ENCODE peak calls at places on chromosomes 3 and 15, in six cellular contexts. M is IMR-90, W is skeletal muscle cell, Q is esophagus squamous epithelium, B is mesendoderm, A is caudate nucleus. Y is an unnamed sample.

GRCh38 chr3:56291953-56292352 is 176.3 kb downstream of the ERC2 start:
- DNase-seq in M (no peak), Q (no peak), B (no peak), A (no peak), W (no peak), Y (no peak)

GRCh38 chr3:195766671-195767070 is 45.1 kb downstream of the MUC4 start:
- DNase-seq in W (no peak), A (no peak), B (no peak), M (no peak), Q (no peak), Y (no peak)

GRCh38 chr15:31005660-31006059 is 14.2 kb upstream of the MTMR10 start:
- DNase-seq in M (no peak), B (no peak), A (no peak), W (no peak), Q (no peak), Y (no peak)

GRCh38 chr3:14984581-14985113 is 37.3 kb downstream of the NR2C2 start:
- DNase-seq in M (no peak), B (no peak), Q (no peak), W (no peak), A (no peak), Y (no peak)

GRCh38 chr3:61802772-61803171 is 241.4 kb downstream of the PTPRG start:
- DNase-seq in W (no peak), A (no peak), B (no peak), Q (no peak), M (no peak), Y (no peak)

GRCh38 chr3:70021267-70021666 is 21.7 kb downstream of the SAMMSON start:
- DNase-seq in M (no peak), A (no peak), W (no peak), B (no peak), Q (no peak), Y (no peak)

GRCh38 chr3:170792511-170792910 is 77.5 kb downstream of the RPL22L1 start:
- DNase-seq in W (no peak), Q (no peak), M (peak), B (no peak), A (no peak), Y (peak)

GRCh38 chr3:169389925-169390253 is 273.6 kb downstream of the MECOM start:
- DNase-seq in M (no peak), W (no peak), B (no peak), A (no peak), Q (no peak), Y (no peak)

GRCh38 chr3:177754508-177754921 is 557.2 kb upstream of the TBL1XR1 start:
- DNase-seq in M (no peak), B (no peak), A (no peak), Q (no peak), W (no peak), Y (no peak)

GRCh38 chr3:186519021-186519658 is 25.0 kb downstream of the CRYGS start:
- DNase-seq in A (no peak), M (no peak), Q (no peak), B (no peak), W (no peak), Y (no peak)

GRCh38 chr3:133934996-133935842 is 39.5 kb upstream of the RAB6B start:
- DNase-seq in Q (no peak), A (no peak), M (no peak), B (no peak), W (no peak), Y (no peak)

GRCh38 chr3:110625126-110625798 is 446.4 kb upstream of the NECTIN3 start:
- DNase-seq in W (no peak), B (peak), M (no peak), Q (no peak), A (no peak), Y (no peak)

GRCh38 chr15:40957581-40958051 is 4.3 kb downstream of the CHAC1 start:
- DNase-seq in B (no peak), W (no peak), Q (no peak), A (peak), M (no peak), Y (no peak)

GRCh38 chr15:45023659-45024320 is 795 bp downstream of the SORD start:
- DNase-seq in A (no peak), W (no peak), B (peak), M (peak), Q (no peak), Y (peak)

GRCh38 chr15:38254065-38254883 is 1.6 kb downstream of the SPRED1 start:
- DNase-seq in Q (no peak), B (peak), M (peak), A (no peak), W (peak), Y (peak)

GRCh38 chr3:48088056-48088748 is 72.0 kb upstream of the MAP4 start:
- DNase-seq in A (no peak), W (no peak), M (no peak), B (peak), Q (no peak), Y (peak)

GRCh38 chr3:154779571-154779970 is 300.5 kb upstream of the MME start:
- DNase-seq in Q (no peak), W (peak), M (peak), B (no peak), A (no peak), Y (peak)

GRCh38 chr3:4660936-4661335 is 167.8 kb downstream of the ITPR1 start:
- DNase-seq in B (no peak), A (no peak), W (no peak), M (no peak), Q (no peak), Y (no peak)

GRCh38 chr3:52054689-52055511 is 1.5 kb downstream of the DUSP7 start:
- DNase-seq in W (no peak), B (peak), A (no peak), M (peak), Q (no peak), Y (no peak)